ENCODE peak calls at places on chromosomes 2 and 18, in six cellular contexts. H, J, O, X, V and L are unnamed samples.

GRCh38 chr2:64267699-64268098 is 123.5 kb upstream of the PELI1 start:
- DNase-seq in H (peak; percentile 64), J (peak; percentile 51), O (no peak), X (no peak), V (no peak), L (no peak)

GRCh38 chr2:45932278-45932975 is 281.0 kb downstream of the PRKCE start:
- DNase-seq in H (peak; percentile 70), J (peak; percentile 50), O (no peak), X (no peak), V (no peak), L (no peak)

GRCh38 chr2:64327129-64327509 is 126.8 kb upstream of the LGALSL start:
- DNase-seq in H (no peak), J (no peak), O (no peak), X (no peak), V (no peak), L (no peak)

GRCh38 chr2:95525294-95526035 is 40.9 kb upstream of the TRIM43B start:
- DNase-seq in H (no peak), J (peak; percentile 13), O (no peak), X (no peak), V (peak; percentile 45), L (no peak)

GRCh38 chr2:181170256-181170655 is 189.9 kb downstream of the UBE2E3 start:
- DNase-seq in H (no peak), J (no peak), O (no peak), X (no peak), V (no peak), L (no peak)

GRCh38 chr18:63951302-63951705 is 2.2 kb downstream of the HMSD start:
- DNase-seq in H (peak; percentile 23), J (peak; percentile 42), O (no peak), X (no peak), V (no peak), L (no peak)

GRCh38 chr2:172836386-172837200 is 100.9 kb downstream of the RAPGEF4 start:
- DNase-seq in H (peak; percentile 53), J (peak; percentile 18), O (peak; percentile 50), X (no peak), V (no peak), L (no peak)

GRCh38 chr18:26568926-26569700 is 20.8 kb upstream of the KCTD1 start:
- DNase-seq in H (no peak), J (no peak), O (no peak), X (no peak), V (no peak), L (no peak)

GRCh38 chr2:207530160-207531023 is 630 bp downstream of the CREB1 start:
- DNase-seq in H (peak; percentile 40), J (peak; percentile 63), O (peak; percentile 78), X (no peak), V (peak; percentile 58), L (peak; percentile 33)

GRCh38 chr2:25912851-25913695 is 34.8 kb upstream of the ASXL2 start:
- DNase-seq in H (peak; percentile 67), J (peak; percentile 51), O (no peak), X (peak; percentile 63), V (no peak), L (peak; percentile 25)

GRCh38 chr18:34707670-34708069 is 2.4 kb upstream of the DTNA start:
- DNase-seq in H (peak; percentile 90), J (peak; percentile 70), O (no peak), X (no peak), V (peak; percentile 32), L (no peak)

GRCh38 chr2:47203996-47204395 is 48.9 kb upstream of the STPG4 start:
- DNase-seq in H (no peak), J (no peak), O (no peak), X (no peak), V (no peak), L (no peak)